ENCODE peak calls at places on chromosome 10, in ten cellular contexts. M is HTR-8/SVneo; U is choroid plexus epithelial cell; D is Ammon's horn; O is AG04450; V is NCI-H69; Y is RWPE1; C is stimulated activated naive CD8-positive, alpha-beta T cell treated with anti-CD3 and anti-CD28 coated beads, Interleukin-15, Interleukin-2, amounts not matched to agents 100 U/mL and 50 U/mL, for 24 hours; L is GF-D8; N is iris pigment epithelial cell. Q is an unnamed sample.
A peak's percentile ranks its signal among the peaks of the same experiment; 100 is the strongest.

GRCh38 chr10:49649936-49650723 is 29.3 kb upstream of the C10orf53 start:
- DNase-seq in M (no peak), D (no peak), C (no peak), Y (no peak), N (no peak), O (no peak), U (no peak), L (no peak), V (no peak), Q (no peak)

GRCh38 chr10:17708806-17709205 is 43.2 kb upstream of the TMEM236 start:
- DNase-seq in V (no peak), U (no peak), C (no peak), D (no peak), M (no peak), N (no peak), O (no peak), Y (no peak), L (no peak), Q (no peak)

GRCh38 chr10:23981520-23982309 is 227.2 kb upstream of the KIAA1217 start:
- DNase-seq in D (no peak), U (peak; percentile 6), L (no peak), Y (no peak), O (no peak), C (no peak), V (no peak), N (no peak), M (no peak), Q (no peak)

GRCh38 chr10:115093286-115093775 is at the start of gene ATRNL1:
- DNase-seq in M (peak; percentile 8), C (no peak), N (peak; percentile 9), V (peak; percentile 69), L (no peak), O (no peak), Y (no peak), U (no peak), D (no peak), Q (peak; percentile 5)

GRCh38 chr10:26556756-26557640 is 118.9 kb downstream of the APBB1IP start:
- DNase-seq in L (peak; percentile 28), N (peak; percentile 52), O (no peak), Y (peak; percentile 51), C (no peak), D (peak; percentile 76), U (peak; percentile 63), M (peak; percentile 72), V (peak; percentile 62), Q (peak; percentile 74)

GRCh38 chr10:110822708-110823291 is 48.9 kb upstream of the PDCD4 start:
- DNase-seq in U (no peak), D (peak; percentile 33), V (peak; percentile 86), C (no peak), Y (no peak), M (no peak), O (no peak), L (no peak), N (no peak), Q (no peak)

GRCh38 chr10:126012485-126012884 is 116.1 kb downstream of the FANK1 start:
- DNase-seq in D (no peak), V (no peak), C (no peak), M (no peak), N (peak; percentile 18), L (no peak), Y (peak; percentile 38), O (no peak), U (peak; percentile 31), Q (peak; percentile 24)

GRCh38 chr10:118722694-118723093 is 32.1 kb downstream of the CACUL1 start:
- DNase-seq in C (no peak), O (no peak), N (no peak), V (no peak), L (no peak), M (no peak), Y (no peak), U (no peak), D (no peak), Q (no peak)

GRCh38 chr10:33137356-33138007 is 179.5 kb upstream of the ITGB1 start:
- DNase-seq in U (peak; percentile 10), M (no peak), C (no peak), L (no peak), V (no peak), Y (no peak), O (no peak), D (no peak), N (no peak), Q (no peak)

GRCh38 chr10:131869344-131869743 is 31.5 kb upstream of the PPP2R2D start:
- DNase-seq in L (no peak), N (no peak), M (no peak), V (no peak), C (no peak), O (no peak), U (no peak), Y (no peak), D (no peak), Q (no peak)

GRCh38 chr10:123552760-123553554 is 113.2 kb upstream of the GPR26 start:
- DNase-seq in Y (no peak), C (no peak), V (no peak), L (no peak), M (no peak), U (no peak), O (no peak), D (no peak), N (no peak), Q (no peak)

GRCh38 chr10:130952086-130952485 is 359.4 kb downstream of the TCERG1L start:
- DNase-seq in U (no peak), L (no peak), C (no peak), M (no peak), Y (no peak), O (no peak), D (no peak), N (no peak), V (no peak), Q (no peak)

GRCh38 chr10:104117839-104118323 is 4.1 kb upstream of the SFR1 start:
- DNase-seq in C (no peak), D (no peak), V (peak; percentile 87), O (no peak), Y (peak; percentile 88), U (peak; percentile 55), N (peak; percentile 68), M (no peak), L (no peak), Q (peak; percentile 61)

GRCh38 chr10:37789590-37789989 is 67.8 kb downstream of the ZNF248 start:
- DNase-seq in N (no peak), L (no peak), U (no peak), C (no peak), Y (no peak), O (no peak), M (no peak), D (no peak), V (no peak), Q (no peak)

GRCh38 chr10:16570731-16571130 is 49.1 kb upstream of the C1QL3 start:
- DNase-seq in D (no peak), O (no peak), N (no peak), M (no peak), V (no peak), Y (no peak), L (no peak), C (no peak), U (no peak), Q (no peak)

GRCh38 chr10:13715091-13715490 is 128.3 kb downstream of the PRPF18 start:
- DNase-seq in C (no peak), D (no peak), M (no peak), Y (no peak), O (no peak), V (no peak), L (no peak), N (no peak), U (no peak), Q (no peak)

GRCh38 chr10:5692476-5693358 is 8.1 kb downstream of the TASOR2 start:
- DNase-seq in M (no peak), Y (peak; percentile 33), L (peak; percentile 51), U (peak; percentile 74), N (peak; percentile 61), D (peak; percentile 24), O (no peak), C (peak; percentile 80), V (peak; percentile 89), Q (peak; percentile 45)

Q was measured in fibroblast of pulmonary artery.